ENCODE peak calls at places on chromosome 13, in nine cellular contexts. One of them, this sample, is unnamed.

GRCh38 chr13:65733110-65733509 is 1497.0 kb downstream of the PCDH9 start:
- DNase-seq in AG09309: no peak
- DNase-seq in occipital lobe: no peak
- DNase-seq in IMR-90: no peak
- DNase-seq in stimulated activated CD8-positive, alpha-beta memory T cell treated with anti-CD3 and anti-CD28 coated beads, Interleukin-12 subunit alpha, Interleukin-12 subunit beta, amount 100 ng/mL, for 1 hour: no peak
- DNase-seq in KG1: no peak
- DNase-seq in non-pigmented ciliary epithelial cell: no peak
- DNase-seq in BJ: no peak
- DNase-seq in frontal cortex: no peak
- DNase-seq in this sample: no peak

GRCh38 chr13:109383683-109384082 is 402.7 kb downstream of the IRS2 start:
- DNase-seq in BJ: peak
- DNase-seq in AG09309: peak
- DNase-seq in stimulated activated CD8-positive, alpha-beta memory T cell treated with anti-CD3 and anti-CD28 coated beads, Interleukin-12 subunit alpha, Interleukin-12 subunit beta, amount 100 ng/mL, for 1 hour: no peak
- DNase-seq in occipital lobe: no peak
- DNase-seq in KG1: no peak
- DNase-seq in IMR-90: peak
- DNase-seq in frontal cortex: no peak
- DNase-seq in non-pigmented ciliary epithelial cell: peak
- DNase-seq in this sample: no peak

GRCh38 chr13:92187378-92187989 is 789.1 kb downstream of the GPC5 start:
- DNase-seq in stimulated activated CD8-positive, alpha-beta memory T cell treated with anti-CD3 and anti-CD28 coated beads, Interleukin-12 subunit alpha, Interleukin-12 subunit beta, amount 100 ng/mL, for 1 hour: no peak
- DNase-seq in frontal cortex: no peak
- DNase-seq in IMR-90: peak
- DNase-seq in KG1: peak
- DNase-seq in BJ: no peak
- DNase-seq in AG09309: no peak
- DNase-seq in occipital lobe: peak
- DNase-seq in non-pigmented ciliary epithelial cell: peak
- DNase-seq in this sample: no peak

GRCh38 chr13:44231786-44232516 is 141.7 kb upstream of the SERP2 start:
- DNase-seq in KG1: no peak
- DNase-seq in stimulated activated CD8-positive, alpha-beta memory T cell treated with anti-CD3 and anti-CD28 coated beads, Interleukin-12 subunit alpha, Interleukin-12 subunit beta, amount 100 ng/mL, for 1 hour: no peak
- DNase-seq in non-pigmented ciliary epithelial cell: peak
- DNase-seq in frontal cortex: no peak
- DNase-seq in BJ: peak
- DNase-seq in occipital lobe: no peak
- DNase-seq in AG09309: peak
- DNase-seq in IMR-90: peak
- DNase-seq in this sample: peak

GRCh38 chr13:75870397-75870801 is 234.3 kb downstream of the LMO7 start:
- DNase-seq in BJ: no peak
- DNase-seq in frontal cortex: no peak
- DNase-seq in stimulated activated CD8-positive, alpha-beta memory T cell treated with anti-CD3 and anti-CD28 coated beads, Interleukin-12 subunit alpha, Interleukin-12 subunit beta, amount 100 ng/mL, for 1 hour: no peak
- DNase-seq in KG1: peak
- DNase-seq in non-pigmented ciliary epithelial cell: no peak
- DNase-seq in occipital lobe: no peak
- DNase-seq in IMR-90: peak
- DNase-seq in AG09309: no peak
- DNase-seq in this sample: no peak

GRCh38 chr13:103354189-103354588 is 288.0 kb upstream of the SLC10A2 start:
- DNase-seq in BJ: no peak
- DNase-seq in KG1: no peak
- DNase-seq in frontal cortex: no peak
- DNase-seq in occipital lobe: no peak
- DNase-seq in stimulated activated CD8-positive, alpha-beta memory T cell treated with anti-CD3 and anti-CD28 coated beads, Interleukin-12 subunit alpha, Interleukin-12 subunit beta, amount 100 ng/mL, for 1 hour: no peak
- DNase-seq in non-pigmented ciliary epithelial cell: no peak
- DNase-seq in AG09309: no peak
- DNase-seq in IMR-90: no peak
- DNase-seq in this sample: no peak

GRCh38 chr13:33908111-33908510 is 90.2 kb downstream of the RFC3 start:
- DNase-seq in IMR-90: no peak
- DNase-seq in BJ: no peak
- DNase-seq in frontal cortex: no peak
- DNase-seq in non-pigmented ciliary epithelial cell: no peak
- DNase-seq in stimulated activated CD8-positive, alpha-beta memory T cell treated with anti-CD3 and anti-CD28 coated beads, Interleukin-12 subunit alpha, Interleukin-12 subunit beta, amount 100 ng/mL, for 1 hour: no peak
- DNase-seq in occipital lobe: no peak
- DNase-seq in KG1: no peak
- DNase-seq in AG09309: no peak
- DNase-seq in this sample: no peak

GRCh38 chr13:62110079-62110478 is 694.4 kb upstream of the PCDH20 start:
- DNase-seq in AG09309: no peak
- DNase-seq in IMR-90: no peak
- DNase-seq in frontal cortex: no peak
- DNase-seq in non-pigmented ciliary epithelial cell: no peak
- DNase-seq in occipital lobe: no peak
- DNase-seq in KG1: no peak
- DNase-seq in stimulated activated CD8-positive, alpha-beta memory T cell treated with anti-CD3 and anti-CD28 coated beads, Interleukin-12 subunit alpha, Interleukin-12 subunit beta, amount 100 ng/mL, for 1 hour: no peak
- DNase-seq in BJ: no peak
- DNase-seq in this sample: no peak

GRCh38 chr13:19634129-19634740 is 776 bp downstream of the MPHOSPH8 start:
- DNase-seq in frontal cortex: no peak
- DNase-seq in non-pigmented ciliary epithelial cell: no peak
- DNase-seq in stimulated activated CD8-positive, alpha-beta memory T cell treated with anti-CD3 and anti-CD28 coated beads, Interleukin-12 subunit alpha, Interleukin-12 subunit beta, amount 100 ng/mL, for 1 hour: peak
- DNase-seq in AG09309: peak
- DNase-seq in occipital lobe: no peak
- DNase-seq in IMR-90: peak
- DNase-seq in KG1: no peak
- DNase-seq in BJ: no peak
- DNase-seq in this sample: no peak

GRCh38 chr13:94548382-94549240 is 47.3 kb downstream of the TGDS start:
- DNase-seq in stimulated activated CD8-positive, alpha-beta memory T cell treated with anti-CD3 and anti-CD28 coated beads, Interleukin-12 subunit alpha, Interleukin-12 subunit beta, amount 100 ng/mL, for 1 hour: peak
- DNase-seq in non-pigmented ciliary epithelial cell: no peak
- DNase-seq in frontal cortex: no peak
- DNase-seq in IMR-90: peak
- DNase-seq in BJ: no peak
- DNase-seq in KG1: peak
- DNase-seq in AG09309: peak
- DNase-seq in occipital lobe: peak
- DNase-seq in this sample: no peak

GRCh38 chr13:28528848-28529247 is 33.9 kb upstream of the FLT1 start:
- DNase-seq in KG1: no peak
- DNase-seq in IMR-90: no peak
- DNase-seq in BJ: no peak
- DNase-seq in AG09309: no peak
- DNase-seq in non-pigmented ciliary epithelial cell: no peak
- DNase-seq in occipital lobe: no peak
- DNase-seq in stimulated activated CD8-positive, alpha-beta memory T cell treated with anti-CD3 and anti-CD28 coated beads, Interleukin-12 subunit alpha, Interleukin-12 subunit beta, amount 100 ng/mL, for 1 hour: no peak
- DNase-seq in frontal cortex: no peak
- DNase-seq in this sample: no peak

GRCh38 chr13:40549500-40550094 is 116.8 kb downstream of the FOXO1 start:
- DNase-seq in BJ: peak
- DNase-seq in non-pigmented ciliary epithelial cell: no peak
- DNase-seq in frontal cortex: no peak
- DNase-seq in AG09309: peak
- DNase-seq in KG1: no peak
- DNase-seq in occipital lobe: no peak
- DNase-seq in IMR-90: no peak
- DNase-seq in stimulated activated CD8-positive, alpha-beta memory T cell treated with anti-CD3 and anti-CD28 coated beads, Interleukin-12 subunit alpha, Interleukin-12 subunit beta, amount 100 ng/mL, for 1 hour: no peak
- DNase-seq in this sample: peak

GRCh38 chr13:110559429-110559943 is 2.0 kb downstream of the RAB20 start:
- DNase-seq in non-pigmented ciliary epithelial cell: no peak
- DNase-seq in frontal cortex: no peak
- DNase-seq in BJ: no peak
- DNase-seq in stimulated activated CD8-positive, alpha-beta memory T cell treated with anti-CD3 and anti-CD28 coated beads, Interleukin-12 subunit alpha, Interleukin-12 subunit beta, amount 100 ng/mL, for 1 hour: no peak
- DNase-seq in AG09309: no peak
- DNase-seq in IMR-90: peak
- DNase-seq in occipital lobe: no peak
- DNase-seq in KG1: no peak
- DNase-seq in this sample: no peak

This sample was measured in AG09319.